ENCODE peak calls at places on chromosomes 2 and 18, in ten cellular contexts. X, E, T, I, W, H, R, U, V and K are unnamed samples.

GRCh38 chr2:2502150-2502549 is 171.1 kb upstream of the MYT1L start:
- DNase-seq in R (no peak), I (no peak), H (no peak), W (no peak), U (no peak), X (no peak), E (no peak), T (no peak), V (no peak), K (no peak)

GRCh38 chr2:225041871-225042799 is at the start of gene DOCK10:
- DNase-seq in U (peak; percentile 52), T (no peak), X (peak; percentile 37), V (peak; percentile 15), H (peak; percentile 51), E (peak; percentile 56), W (peak; percentile 40), R (peak; percentile 40), I (peak; percentile 75), K (peak; percentile 17)

GRCh38 chr2:232549655-232550350 is 554 bp downstream of the TIGD1 start:
- DNase-seq in V (no peak), H (no peak), E (no peak), U (no peak), R (no peak), T (no peak), X (no peak), I (no peak), W (peak; percentile 10), K (peak; percentile 8)

GRCh38 chr2:239269959-239270358 is 130.9 kb downstream of the HDAC4 start:
- DNase-seq in I (no peak), E (no peak), W (no peak), R (no peak), U (no peak), T (no peak), X (no peak), H (no peak), V (peak; percentile 9), K (no peak)

GRCh38 chr2:61762292-61762691 is 91.6 kb downstream of the FAM161A start:
- DNase-seq in H (no peak), U (peak; percentile 9), E (no peak), V (no peak), T (no peak), R (no peak), W (no peak), I (peak; percentile 26), X (no peak), K (no peak)

GRCh38 chr2:7857904-7858303 is 824.0 kb upstream of the ID2 start:
- DNase-seq in I (no peak), V (no peak), H (no peak), E (no peak), X (no peak), T (no peak), W (no peak), U (no peak), R (no peak), K (no peak)

GRCh38 chr2:59561281-59561680 is 992.2 kb downstream of the BCL11A start:
- DNase-seq in R (no peak), V (no peak), W (no peak), X (no peak), E (no peak), I (no peak), T (no peak), U (no peak), H (no peak), K (no peak)

GRCh38 chr2:164922119-164922518 is 33.2 kb downstream of the SLC38A11 start:
- DNase-seq in H (no peak), U (no peak), E (no peak), W (no peak), R (no peak), X (no peak), I (no peak), T (no peak), V (no peak), K (no peak)

GRCh38 chr2:151774506-151774905 is 40.2 kb upstream of the NEB start:
- DNase-seq in U (peak; percentile 83), E (no peak), H (no peak), T (peak; percentile 47), R (no peak), I (no peak), X (no peak), W (peak; percentile 87), V (no peak), K (no peak)

GRCh38 chr2:67216881-67217280 is 180.3 kb upstream of the ETAA1 start:
- DNase-seq in I (no peak), H (no peak), T (no peak), U (no peak), E (no peak), V (no peak), W (no peak), R (no peak), X (no peak), K (no peak)

GRCh38 chr2:43083278-43083677 is 143.1 kb downstream of the ZFP36L2 start:
- DNase-seq in V (peak; percentile 70), R (no peak), E (peak; percentile 11), W (peak; percentile 83), I (no peak), H (no peak), U (no peak), X (no peak), T (no peak), K (no peak)

GRCh38 chr2:22382439-22383169 is 1002.4 kb upstream of the KLHL29 start:
- DNase-seq in T (no peak), I (no peak), H (no peak), E (peak; percentile 4), U (no peak), V (no peak), W (no peak), R (no peak), X (no peak), K (no peak)

GRCh38 chr2:61537590-61538178 is 472 bp downstream of the XPO1 start:
- DNase-seq in I (no peak), T (no peak), X (no peak), U (peak; percentile 14), H (no peak), V (no peak), E (no peak), R (no peak), W (no peak), K (no peak)

GRCh38 chr18:12741351-12741750 is 38.5 kb downstream of the PSMG2 start:
- DNase-seq in T (peak; percentile 58), V (no peak), H (no peak), W (peak; percentile 58), X (no peak), R (no peak), E (no peak), U (peak; percentile 83), I (no peak), K (peak; percentile 60)

GRCh38 chr2:125125902-125126301 is 1100.8 kb downstream of the CNTNAP5 start:
- DNase-seq in W (no peak), U (no peak), E (no peak), V (no peak), T (no peak), H (no peak), I (no peak), R (no peak), X (no peak), K (no peak)

GRCh38 chr2:146879882-146880281 is 964.9 kb upstream of the ACVR2A start:
- DNase-seq in H (no peak), R (no peak), W (peak; percentile 27), X (no peak), E (no peak), I (no peak), U (peak; percentile 17), V (no peak), T (no peak), K (no peak)

GRCh38 chr2:223460774-223461211 is 141.4 kb downstream of the SCG2 start:
- DNase-seq in W (peak; percentile 73), X (no peak), T (peak; percentile 10), V (no peak), E (peak; percentile 54), R (no peak), I (no peak), H (no peak), U (peak; percentile 90), K (no peak)

GRCh38 chr2:151669585-151670081 is 64.6 kb downstream of the NEB start:
- DNase-seq in V (no peak), T (no peak), W (no peak), I (no peak), R (peak; percentile 1), H (no peak), X (no peak), E (peak; percentile 27), U (no peak), K (no peak)

GRCh38 chr2:231359484-231359883 is 36.0 kb upstream of the B3GNT7 start:
- DNase-seq in X (no peak), V (no peak), I (no peak), H (no peak), W (no peak), E (no peak), U (no peak), R (no peak), T (no peak), K (no peak)

GRCh38 chr2:109457811-109458210 is 156.0 kb downstream of the SEPTIN10 start:
- DNase-seq in I (no peak), X (no peak), W (no peak), H (no peak), T (peak; percentile 24), R (no peak), U (no peak), E (no peak), V (no peak), K (peak; percentile 42)

GRCh38 chr2:195269220-195269619 is 387.8 kb upstream of the SLC39A10 start:
- DNase-seq in U (no peak), T (no peak), X (no peak), R (no peak), E (no peak), V (no peak), W (no peak), I (no peak), H (no peak), K (no peak)

GRCh38 chr2:212595036-212595654 is 56.5 kb upstream of the ERBB4 start:
- DNase-seq in R (no peak), W (peak; percentile 12), U (peak; percentile 42), X (no peak), I (peak; percentile 7), T (peak; percentile 35), E (peak; percentile 26), V (no peak), H (no peak), K (peak; percentile 27)

GRCh38 chr2:215540646-215541045 is 104.8 kb upstream of the FN1 start:
- DNase-seq in T (peak; percentile 39), E (peak; percentile 5), R (no peak), V (no peak), W (no peak), I (no peak), H (no peak), X (no peak), U (peak; percentile 94), K (no peak)

GRCh38 chr2:46114981-46115380 is 182.2 kb upstream of the EPAS1 start:
- DNase-seq in V (no peak), X (no peak), W (no peak), I (no peak), E (no peak), H (no peak), T (no peak), R (no peak), U (no peak), K (no peak)

GRCh38 chr18:3524706-3525105 is 74.7 kb downstream of the TGIF1 start:
- DNase-seq in X (no peak), H (no peak), R (no peak), I (no peak), T (no peak), E (peak; percentile 67), V (no peak), U (no peak), W (peak; percentile 10), K (no peak)

GRCh38 chr2:3388412-3388738 is 8.9 kb downstream of the TRAPPC12 start:
- DNase-seq in E (no peak), V (no peak), R (no peak), T (no peak), H (no peak), W (no peak), X (no peak), I (no peak), U (no peak), K (no peak)

GRCh38 chr18:13422541-13423147 is 204.1 kb downstream of the LDLRAD4 start:
- DNase-seq in X (no peak), E (peak; percentile 18), T (no peak), I (no peak), W (no peak), V (no peak), H (no peak), R (no peak), U (no peak), K (no peak)

GRCh38 chr2:9398881-9399805 is 24.2 kb downstream of the ITGB1BP1 start:
- DNase-seq in H (no peak), V (peak; percentile 71), W (peak; percentile 84), U (no peak), R (no peak), I (no peak), X (no peak), T (no peak), E (no peak), K (no peak)